ENCODE peak calls at places on chromosomes 7 and 10, in nine cellular contexts. I, E, Y, X, O, Z, A, U and G are unnamed samples. For H3K4me1 and H4K20me1, the result is how much of the 10 kb centered on the place peaks cover.

GRCh38 chr10:110818311-110819257 is 53.1 kb upstream of the PDCD4 start:
- DNase-seq in A (no peak), X (no peak), E (peak), Z (no peak), U (no peak), I (no peak), O (no peak), Y (no peak), G (no peak)

GRCh38 chr7:104045183-104045582 is 55.7 kb upstream of the RELN start:
- DNase-seq in Y (peak), I (no peak), U (no peak), A (no peak), X (no peak), O (no peak), E (no peak), Z (peak), G (no peak)

GRCh38 chr7:138684360-138684759 is 16.8 kb downstream of the SVOPL start:
- DNase-seq in U (no peak), Y (no peak), I (no peak), X (no peak), A (no peak), Z (no peak), E (no peak), O (peak), G (no peak)

GRCh38 chr10:131946321-131946751 is 35.4 kb downstream of the BNIP3 start:
- DNase-seq in E (peak), Y (peak), O (peak), X (no peak), I (no peak), U (no peak), A (no peak), Z (peak), G (no peak)

GRCh38 chr7:27194641-27195379 is 5.1 kb downstream of the HOXA13 start:
- DNase-seq in O (no peak), Y (no peak), E (peak), Z (no peak), X (peak), A (no peak), U (no peak), I (no peak), G (no peak)

GRCh38 chr7:40884226-40884625 is 749.4 kb downstream of the SUGCT start:
- DNase-seq in Z (no peak), E (no peak), I (no peak), X (no peak), A (no peak), U (no peak), O (peak), Y (no peak), G (no peak)

GRCh38 chr10:128125416-128125943 is 743 bp downstream of the MKI67 start:
- DNase-seq in U (peak), I (no peak), Z (no peak), X (no peak), Y (peak), A (peak), E (peak), O (no peak), G (peak)

GRCh38 chr10:133211959-133212852 is 17.8 kb upstream of the UTF1 start:
- DNase-seq in E (no peak), X (no peak), Z (no peak), A (no peak), U (no peak), O (no peak), I (no peak), Y (no peak), G (no peak)

GRCh38 chr7:150631866-150632864 is at the start of gene GIMAP6:
- DNase-seq in Z (no peak), X (no peak), E (no peak), A (peak), I (no peak), U (no peak), O (no peak), Y (no peak), G (no peak)

GRCh38 chr10:110553905-110554304 is 13.6 kb upstream of the SMC3 start:
- DNase-seq in U (peak), A (no peak), O (no peak), I (no peak), Z (no peak), E (no peak), Y (no peak), X (no peak), G (no peak)

GRCh38 chr7:96306385-96307125 is 15.3 kb downstream of the SLC25A13 start:
- DNase-seq in I (no peak), O (no peak), A (no peak), Y (no peak), Z (no peak), X (no peak), E (no peak), U (no peak), G (peak)

GRCh38 chr10:110168601-110169481 is 38.6 kb upstream of the MXI1 start:
- DNase-seq in O (no peak), Y (no peak), A (no peak), Z (no peak), I (no peak), E (no peak), U (no peak), X (peak), G (no peak)

DNA sequence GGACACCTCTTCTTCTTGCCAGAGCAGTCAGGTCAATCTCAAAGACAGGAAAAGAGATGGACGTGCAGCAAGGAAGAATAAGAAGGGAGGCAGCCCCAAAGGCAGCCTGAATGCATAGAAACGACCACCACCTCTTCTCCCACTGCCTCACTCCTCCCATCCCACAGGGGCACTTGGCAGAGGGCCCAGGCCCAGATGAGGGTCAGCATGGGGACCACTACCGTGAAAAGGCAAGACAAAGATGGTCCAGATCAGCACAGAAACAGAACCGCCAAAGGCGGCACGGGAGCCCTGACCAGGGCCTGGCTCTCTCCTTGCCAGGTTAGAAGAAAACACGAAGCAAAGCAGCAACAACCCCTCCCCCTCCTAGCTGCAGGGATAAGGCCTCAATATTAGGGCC is 1.9 kb upstream of the NDST2 start:
- DNase-seq in Y (no peak), U (no peak), O (no peak), I (no peak), X (no peak), Z (no peak), E (no peak), A (no peak), G (no peak)
- H3K4me1 ChIP-seq in Y (under half), U (under half), O (under half), I (under half), X (under half), Z (under half), E (under half), A (under half), G (under half)

DNA sequence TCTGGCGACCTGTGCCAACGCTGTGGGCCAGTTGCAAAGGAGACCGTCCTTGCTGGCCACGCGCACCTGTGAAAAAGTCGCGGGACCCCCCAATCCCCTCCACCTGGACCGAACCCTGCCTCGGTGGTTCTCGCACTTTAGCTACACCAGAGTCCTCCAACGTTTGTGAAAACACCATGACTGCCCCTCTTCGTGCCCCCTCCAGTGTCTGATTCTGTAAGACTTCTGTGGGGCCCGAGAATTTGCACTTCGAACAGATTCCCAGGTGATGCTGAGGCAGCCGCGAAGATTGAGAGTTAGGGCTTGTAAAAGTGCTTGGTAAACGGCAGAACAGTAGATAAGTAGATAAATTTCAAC is 102.4 kb upstream of the SVIL start:
- DNase-seq in Y (no peak), U (no peak), I (no peak), O (no peak), Z (no peak), A (no peak), E (no peak), X (no peak), G (no peak)
- H3K9ac ChIP-seq in Y (no peak), U (no peak), I (no peak), O (peak), Z (peak), A (no peak), E (peak), X (no peak), G (no peak)

GRCh38 chr7:22574756-22575517 is 74.9 kb upstream of the STEAP1B start:
- DNase-seq in O (no peak), E (peak), U (no peak), Z (no peak), A (no peak), Y (no peak), X (no peak), I (no peak), G (no peak)

GRCh38 chr7:22569586-22570321 is 69.8 kb upstream of the STEAP1B start:
- DNase-seq in O (peak), E (peak), Y (no peak), Z (peak), U (no peak), I (no peak), X (no peak), A (no peak), G (no peak)

GRCh38 chr7:22572292-22572691 is 72.3 kb upstream of the STEAP1B start:
- DNase-seq in E (peak), O (peak), I (no peak), Z (no peak), A (no peak), U (no peak), X (no peak), Y (peak), G (no peak)

GRCh38 chr7:22572937-22573336 is 72.9 kb upstream of the STEAP1B start:
- DNase-seq in A (no peak), E (peak), Y (peak), Z (peak), U (no peak), O (peak), X (no peak), I (no peak), G (no peak)

DNA sequence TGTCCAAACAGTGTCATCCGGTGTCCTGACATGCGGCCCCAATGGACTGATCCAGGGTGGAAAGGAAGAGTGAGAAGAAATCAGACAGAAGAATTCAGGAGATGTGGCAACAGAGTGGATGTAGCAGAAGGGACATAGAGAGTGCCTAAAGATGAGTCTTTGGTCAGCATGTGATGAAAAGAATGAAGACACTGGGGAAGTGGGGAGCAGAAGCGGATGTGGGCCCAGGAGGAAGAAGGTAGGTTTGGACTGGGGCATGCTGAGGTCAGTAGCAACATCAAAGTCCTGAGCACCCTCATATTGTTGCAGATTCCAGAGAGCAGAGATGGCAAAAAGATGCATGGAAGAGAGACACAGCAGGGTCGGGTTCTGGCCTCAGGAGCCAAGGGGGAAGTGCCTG is 71.8 kb upstream of the STEAP1B start:
- DNase-seq in X (no peak), A (no peak), Y (no peak), E (no peak), Z (no peak), O (no peak), U (no peak), I (no peak), G (no peak)
- H4K20me1 ChIP-seq in X (under half), A (under half), Y (under half), E (under half), Z (under half), O (under half), U (under half), I (under half), G (under half)

GRCh38 chr7:7992502-7992901 is 23.9 kb downstream of the GLCCI1 start:
- DNase-seq in U (peak), I (no peak), X (no peak), O (no peak), A (no peak), Y (peak), E (no peak), Z (peak), G (no peak)
- H3K4me1 ChIP-seq in U (under half), I (under half), X (under half), O (under half), A (under half), Y (under half), E (under half), Z (under half), G (under half)

GRCh38 chr7:982511-983181 is at the start of gene CYP2W1:
- DNase-seq in O (no peak), Y (no peak), I (no peak), E (no peak), X (no peak), A (no peak), U (peak), Z (no peak), G (no peak)
- H3K9ac ChIP-seq in O (no peak), Y (no peak), I (no peak), E (no peak), X (no peak), A (no peak), U (no peak), Z (no peak), G (peak)

GRCh38 chr7:100024020-100024619 is 8.7 kb downstream of the ZKSCAN1 start:
- DNase-seq in X (no peak), I (no peak), Y (no peak), O (no peak), Z (no peak), U (no peak), E (no peak), A (no peak), G (no peak)
- H4K20me1 ChIP-seq in X (under half), I (under half), Y (under half), O (under half), Z (under half), U (under half), E (under half), A (under half), G (under half)

GRCh38 chr7:130918129-130919052 is 184.4 kb upstream of the KLF14 start:
- DNase-seq in Y (no peak), I (no peak), E (no peak), U (no peak), A (no peak), X (no peak), O (no peak), Z (peak), G (no peak)
- H3K4me1 ChIP-seq in Y (half or more), I (half or more), E (half or more), U (under half), A (half or more), X (under half), O (half or more), Z (under half), G (half or more)